ENCODE peak calls at places on chromosome 11, in nine cellular contexts. G is thoracic aorta, H is activated T-helper 1 cell treated with Interleukin-2 at 50 U/mL for 16 hours, V is AG20443, R is left lung, Q is naive B cell, D is AG04450, M is NCI-H2171 treated with DMSO at 0.1 percent for 48 hours, Y is transverse colon. N is an unnamed sample.

GRCh38 chr11:36278531-36279245 is 10.5 kb downstream of the COMMD9 start:
- DNase-seq in G (no peak), H (no peak), V (no peak), R (no peak), Q (no peak), D (no peak), M (no peak), Y (no peak), N (peak; percentile 26)

GRCh38 chr11:59204736-59205135 is 8.0 kb downstream of the MPEG1 start:
- DNase-seq in G (no peak), H (no peak), V (peak; percentile 45), R (no peak), Q (no peak), D (no peak), M (no peak), Y (no peak), N (no peak)

GRCh38 chr11:2346586-2347335 is 30.3 kb upstream of the CD81 start:
- DNase-seq in G (no peak), H (no peak), V (no peak), R (no peak), Q (no peak), D (no peak), M (no peak), Y (no peak), N (no peak)

GRCh38 chr11:123671534-123671933 is 17.1 kb upstream of the SCN3B start:
- DNase-seq in G (no peak), H (no peak), V (no peak), R (no peak), Q (no peak), D (no peak), M (no peak), Y (no peak), N (no peak)

GRCh38 chr11:123853038-123853437 is 32.4 kb downstream of the TMEM225 start:
- DNase-seq in G (no peak), H (no peak), V (no peak), R (no peak), Q (no peak), D (no peak), M (no peak), Y (no peak), N (no peak)

GRCh38 chr11:61575886-61576516 is 4.9 kb downstream of the SYT7 start:
- DNase-seq in G (no peak), H (no peak), V (no peak), R (no peak), Q (no peak), D (no peak), M (no peak), Y (no peak), N (no peak)

GRCh38 chr11:118715837-118716260 is 36.4 kb upstream of the TREH start:
- DNase-seq in G (no peak), H (no peak), V (peak; percentile 18), R (no peak), Q (no peak), D (no peak), M (peak; percentile 14), Y (no peak), N (no peak)

GRCh38 chr11:116976941-116977570 is 121.2 kb downstream of the SIK3 start:
- DNase-seq in G (no peak), H (no peak), V (peak; percentile 32), R (no peak), Q (no peak), D (no peak), M (peak; percentile 15), Y (no peak), N (no peak)

GRCh38 chr11:2304156-2305139 is 2.6 kb downstream of the TSPAN32 start:
- DNase-seq in G (no peak), H (no peak), V (no peak), R (no peak), Q (no peak), D (no peak), M (no peak), Y (no peak), N (no peak)

GRCh38 chr11:130979386-130979972 is 63.2 kb upstream of the SNX19 start:
- DNase-seq in G (no peak), H (no peak), V (peak; percentile 34), R (no peak), Q (no peak), D (peak; percentile 30), M (peak; percentile 43), Y (no peak), N (no peak)

GRCh38 chr11:77596626-77597025 is 6.9 kb downstream of the AQP11 start:
- DNase-seq in G (no peak), H (no peak), V (peak; percentile 14), R (no peak), Q (no peak), D (peak; percentile 42), M (no peak), Y (no peak), N (no peak)

GRCh38 chr11:32154275-32154674 is 63.4 kb downstream of the RCN1 start:
- DNase-seq in G (no peak), H (no peak), V (no peak), R (no peak), Q (no peak), D (no peak), M (no peak), Y (no peak), N (no peak)

GRCh38 chr11:34749666-34750659 is 129.1 kb downstream of the EHF start:
- DNase-seq in G (no peak), H (no peak), V (peak; percentile 76), R (peak; percentile 72), Q (no peak), D (peak; percentile 57), M (no peak), Y (peak; percentile 54), N (peak; percentile 28)

GRCh38 chr11:119643212-119643877 is 85.7 kb downstream of the NECTIN1 start:
- DNase-seq in G (no peak), H (no peak), V (no peak), R (no peak), Q (no peak), D (no peak), M (peak; percentile 7), Y (no peak), N (no peak)

GRCh38 chr11:95556342-95557151 is 233.0 kb downstream of the FAM76B start:
- DNase-seq in G (no peak), H (no peak), V (peak; percentile 46), R (no peak), Q (no peak), D (peak; percentile 23), M (peak; percentile 67), Y (no peak), N (no peak)

GRCh38 chr11:134587345-134587744 is 175.3 kb upstream of the B3GAT1 start:
- DNase-seq in G (no peak), H (no peak), V (no peak), R (no peak), Q (no peak), D (no peak), M (no peak), Y (no peak), N (no peak)

N was measured in kidney epithelial cell.